ENCODE peak calls at places on chromosomes 16 and 17, in nine cellular contexts. One of them, this sample, is unnamed.

GRCh38 chr17:75371339-75371738 is 34.1 kb downstream of the GRB2 start:
- DNase-seq in CD8-positive, alpha-beta T cell: no peak
- DNase-seq in B cell: peak; percentile 51
- DNase-seq in neural crest cell: no peak
- DNase-seq in body of pancreas: no peak
- DNase-seq in brain microvascular endothelial cell: no peak
- DNase-seq in transverse colon: no peak
- DNase-seq in PC-3: no peak
- DNase-seq in GM06990: no peak
- DNase-seq in this sample: no peak

GRCh38 chr17:29753845-29754439 is 131.2 kb upstream of the CORO6 start:
- DNase-seq in CD8-positive, alpha-beta T cell: no peak
- DNase-seq in B cell: peak; percentile 45
- DNase-seq in neural crest cell: no peak
- DNase-seq in body of pancreas: no peak
- DNase-seq in brain microvascular endothelial cell: no peak
- DNase-seq in transverse colon: no peak
- DNase-seq in PC-3: no peak
- DNase-seq in GM06990: peak; percentile 74
- DNase-seq in this sample: peak; percentile 26

GRCh38 chr17:82246365-82247174 is 17.7 kb downstream of the SLC16A3 start:
- DNase-seq in CD8-positive, alpha-beta T cell: no peak
- DNase-seq in B cell: no peak
- DNase-seq in neural crest cell: no peak
- DNase-seq in body of pancreas: no peak
- DNase-seq in brain microvascular endothelial cell: peak; percentile 43
- DNase-seq in transverse colon: peak; percentile 35
- DNase-seq in PC-3: peak; percentile 94
- DNase-seq in GM06990: no peak
- DNase-seq in this sample: peak; percentile 37

GRCh38 chr16:88392111-88392510 is 9.4 kb downstream of the ZNF469 start:
- DNase-seq in CD8-positive, alpha-beta T cell: no peak
- DNase-seq in B cell: no peak
- DNase-seq in neural crest cell: no peak
- DNase-seq in body of pancreas: no peak
- DNase-seq in brain microvascular endothelial cell: no peak
- DNase-seq in transverse colon: no peak
- DNase-seq in PC-3: no peak
- DNase-seq in GM06990: no peak
- DNase-seq in this sample: no peak

GRCh38 chr16:84082110-84082509 is 34.6 kb downstream of the MBTPS1 start:
- DNase-seq in CD8-positive, alpha-beta T cell: no peak
- DNase-seq in B cell: no peak
- DNase-seq in neural crest cell: no peak
- DNase-seq in body of pancreas: no peak
- DNase-seq in brain microvascular endothelial cell: no peak
- DNase-seq in transverse colon: no peak
- DNase-seq in PC-3: no peak
- DNase-seq in GM06990: no peak
- DNase-seq in this sample: no peak

GRCh38 chr17:14672830-14673229 is 371.9 kb downstream of the HS3ST3B1 start:
- DNase-seq in CD8-positive, alpha-beta T cell: no peak
- DNase-seq in B cell: no peak
- DNase-seq in neural crest cell: no peak
- DNase-seq in body of pancreas: peak; percentile 14
- DNase-seq in brain microvascular endothelial cell: peak; percentile 51
- DNase-seq in transverse colon: no peak
- DNase-seq in PC-3: peak; percentile 49
- DNase-seq in GM06990: no peak
- DNase-seq in this sample: no peak

GRCh38 chr17:61410100-61410551 is 10.5 kb downstream of the TBX2 start:
- DNase-seq in CD8-positive, alpha-beta T cell: no peak
- DNase-seq in B cell: no peak
- DNase-seq in neural crest cell: no peak
- DNase-seq in body of pancreas: no peak
- DNase-seq in brain microvascular endothelial cell: no peak
- DNase-seq in transverse colon: no peak
- DNase-seq in PC-3: no peak
- DNase-seq in GM06990: no peak
- DNase-seq in this sample: peak; percentile 30

GRCh38 chr17:40522250-40522960 is 21.0 kb upstream of the TNS4 start:
- DNase-seq in CD8-positive, alpha-beta T cell: no peak
- DNase-seq in B cell: no peak
- DNase-seq in neural crest cell: no peak
- DNase-seq in body of pancreas: no peak
- DNase-seq in brain microvascular endothelial cell: no peak
- DNase-seq in transverse colon: no peak
- DNase-seq in PC-3: no peak
- DNase-seq in GM06990: no peak
- DNase-seq in this sample: no peak

GRCh38 chr16:68311316-68311620 is 449 bp downstream of the PRMT7 start:
- DNase-seq in CD8-positive, alpha-beta T cell: no peak
- DNase-seq in B cell: no peak
- DNase-seq in neural crest cell: no peak
- DNase-seq in body of pancreas: no peak
- DNase-seq in brain microvascular endothelial cell: peak; percentile 24
- DNase-seq in transverse colon: no peak
- DNase-seq in PC-3: peak; percentile 28
- DNase-seq in GM06990: no peak
- DNase-seq in this sample: no peak

GRCh38 chr16:77043076-77043475 is 147.9 kb upstream of the MON1B start:
- DNase-seq in CD8-positive, alpha-beta T cell: no peak
- DNase-seq in B cell: peak; percentile 4
- DNase-seq in neural crest cell: no peak
- DNase-seq in body of pancreas: no peak
- DNase-seq in brain microvascular endothelial cell: peak; percentile 5
- DNase-seq in transverse colon: no peak
- DNase-seq in PC-3: peak; percentile 43
- DNase-seq in GM06990: no peak
- DNase-seq in this sample: no peak
- TF ChIP-seq CTCF in CD8-positive, alpha-beta T cell: no peak
- TF ChIP-seq CTCF in B cell: no peak
- TF ChIP-seq CTCF in neural crest cell: peak; percentile 53
- TF ChIP-seq CTCF in body of pancreas: peak; percentile 57
- TF ChIP-seq CTCF in brain microvascular endothelial cell: peak; percentile 27
- TF ChIP-seq CTCF in transverse colon: no peak
- TF ChIP-seq CTCF in PC-3: peak; percentile 61
- TF ChIP-seq CTCF in GM06990: peak; percentile 45
- TF ChIP-seq CTCF in this sample: no peak

DNA sequence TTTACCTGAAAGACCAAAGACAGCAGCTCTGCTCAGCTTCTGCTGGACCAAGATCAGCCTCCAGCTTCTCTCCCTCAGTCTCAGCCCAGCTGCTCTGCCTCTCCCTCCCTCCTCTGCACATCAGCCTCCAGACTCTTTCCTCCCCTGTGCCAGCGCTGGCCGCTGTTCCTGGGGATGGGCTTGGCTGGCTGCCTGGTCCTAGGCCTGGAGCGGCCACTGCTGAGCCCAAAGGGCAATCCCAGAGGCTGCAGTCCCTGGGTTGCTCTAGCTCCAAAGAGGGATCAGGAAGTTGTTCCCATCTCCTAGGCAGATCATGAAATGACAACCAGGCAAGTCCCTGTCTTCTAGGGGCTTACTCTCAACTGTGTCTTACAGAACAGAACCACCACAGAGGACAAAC is 31.3 kb downstream of the DCUN1D3 start:
- DNase-seq in CD8-positive, alpha-beta T cell: no peak
- DNase-seq in B cell: no peak
- DNase-seq in neural crest cell: no peak
- DNase-seq in body of pancreas: peak; percentile 89
- DNase-seq in brain microvascular endothelial cell: no peak
- DNase-seq in transverse colon: peak; percentile 88
- DNase-seq in PC-3: no peak
- DNase-seq in GM06990: no peak
- DNase-seq in this sample: no peak
- TF ChIP-seq CTCF in CD8-positive, alpha-beta T cell: no peak
- TF ChIP-seq CTCF in B cell: no peak
- TF ChIP-seq CTCF in neural crest cell: no peak
- TF ChIP-seq CTCF in body of pancreas: no peak
- TF ChIP-seq CTCF in brain microvascular endothelial cell: no peak
- TF ChIP-seq CTCF in transverse colon: no peak
- TF ChIP-seq CTCF in PC-3: no peak
- TF ChIP-seq CTCF in GM06990: no peak
- TF ChIP-seq CTCF in this sample: no peak

GRCh38 chr17:27591986-27592385 is 39.0 kb upstream of the LGALS9 start:
- DNase-seq in CD8-positive, alpha-beta T cell: no peak
- DNase-seq in B cell: no peak
- DNase-seq in neural crest cell: no peak
- DNase-seq in body of pancreas: no peak
- DNase-seq in brain microvascular endothelial cell: no peak
- DNase-seq in transverse colon: no peak
- DNase-seq in PC-3: no peak
- DNase-seq in GM06990: no peak
- DNase-seq in this sample: no peak

GRCh38 chr17:27595208-27595607 is 35.8 kb upstream of the LGALS9 start:
- DNase-seq in CD8-positive, alpha-beta T cell: no peak
- DNase-seq in B cell: no peak
- DNase-seq in neural crest cell: no peak
- DNase-seq in body of pancreas: no peak
- DNase-seq in brain microvascular endothelial cell: no peak
- DNase-seq in transverse colon: no peak
- DNase-seq in PC-3: no peak
- DNase-seq in GM06990: no peak
- DNase-seq in this sample: no peak

GRCh38 chr17:27593857-27594255 is 37.1 kb upstream of the LGALS9 start:
- DNase-seq in CD8-positive, alpha-beta T cell: no peak
- DNase-seq in B cell: no peak
- DNase-seq in neural crest cell: no peak
- DNase-seq in body of pancreas: no peak
- DNase-seq in brain microvascular endothelial cell: no peak
- DNase-seq in transverse colon: no peak
- DNase-seq in PC-3: no peak
- DNase-seq in GM06990: no peak
- DNase-seq in this sample: no peak

GRCh38 chr17:27590864-27591263 is 40.1 kb upstream of the LGALS9 start:
- DNase-seq in CD8-positive, alpha-beta T cell: no peak
- DNase-seq in B cell: no peak
- DNase-seq in neural crest cell: no peak
- DNase-seq in body of pancreas: no peak
- DNase-seq in brain microvascular endothelial cell: no peak
- DNase-seq in transverse colon: no peak
- DNase-seq in PC-3: no peak
- DNase-seq in GM06990: no peak
- DNase-seq in this sample: no peak

DNA sequence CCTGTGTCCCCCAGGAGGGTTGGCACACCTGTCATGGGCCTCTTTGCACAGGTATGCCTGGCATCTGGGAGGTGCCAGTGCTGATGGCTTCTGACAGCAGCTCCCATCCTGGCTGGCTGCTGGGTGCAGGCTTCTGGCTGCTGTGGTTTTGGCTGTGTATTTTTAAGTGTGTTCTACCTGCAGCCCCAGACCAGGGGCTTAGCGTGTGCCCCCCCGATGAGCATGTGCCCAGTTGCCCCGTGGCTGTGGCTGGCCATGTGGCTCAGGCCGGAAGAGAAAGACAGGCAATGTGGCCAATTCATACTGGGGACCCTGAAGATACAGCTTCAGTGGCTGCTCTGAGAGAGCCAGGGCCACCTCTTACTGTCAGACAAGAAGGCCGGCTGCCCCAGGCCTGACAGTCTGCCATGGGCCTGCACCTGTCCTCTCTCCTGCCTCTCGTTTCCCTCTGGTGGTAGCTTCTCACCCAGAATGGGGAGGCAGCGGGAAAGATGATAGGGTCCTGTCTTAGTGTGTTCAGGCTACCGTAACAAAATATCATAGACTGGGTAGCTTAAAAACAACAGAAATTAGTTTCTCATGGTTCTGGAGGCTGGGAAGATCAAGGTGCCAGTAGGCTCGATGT is 37.6 kb upstream of the LGALS9 start:
- DNase-seq in CD8-positive, alpha-beta T cell: no peak
- DNase-seq in B cell: no peak
- DNase-seq in neural crest cell: no peak
- DNase-seq in body of pancreas: no peak
- DNase-seq in brain microvascular endothelial cell: no peak
- DNase-seq in transverse colon: no peak
- DNase-seq in PC-3: no peak
- DNase-seq in GM06990: no peak
- DNase-seq in this sample: no peak
- TF ChIP-seq CTCF in CD8-positive, alpha-beta T cell: no peak
- TF ChIP-seq CTCF in B cell: no peak
- TF ChIP-seq CTCF in neural crest cell: no peak
- TF ChIP-seq CTCF in body of pancreas: no peak
- TF ChIP-seq CTCF in brain microvascular endothelial cell: no peak
- TF ChIP-seq CTCF in transverse colon: no peak
- TF ChIP-seq CTCF in PC-3: no peak
- TF ChIP-seq CTCF in GM06990: no peak
- TF ChIP-seq CTCF in this sample: no peak

DNA sequence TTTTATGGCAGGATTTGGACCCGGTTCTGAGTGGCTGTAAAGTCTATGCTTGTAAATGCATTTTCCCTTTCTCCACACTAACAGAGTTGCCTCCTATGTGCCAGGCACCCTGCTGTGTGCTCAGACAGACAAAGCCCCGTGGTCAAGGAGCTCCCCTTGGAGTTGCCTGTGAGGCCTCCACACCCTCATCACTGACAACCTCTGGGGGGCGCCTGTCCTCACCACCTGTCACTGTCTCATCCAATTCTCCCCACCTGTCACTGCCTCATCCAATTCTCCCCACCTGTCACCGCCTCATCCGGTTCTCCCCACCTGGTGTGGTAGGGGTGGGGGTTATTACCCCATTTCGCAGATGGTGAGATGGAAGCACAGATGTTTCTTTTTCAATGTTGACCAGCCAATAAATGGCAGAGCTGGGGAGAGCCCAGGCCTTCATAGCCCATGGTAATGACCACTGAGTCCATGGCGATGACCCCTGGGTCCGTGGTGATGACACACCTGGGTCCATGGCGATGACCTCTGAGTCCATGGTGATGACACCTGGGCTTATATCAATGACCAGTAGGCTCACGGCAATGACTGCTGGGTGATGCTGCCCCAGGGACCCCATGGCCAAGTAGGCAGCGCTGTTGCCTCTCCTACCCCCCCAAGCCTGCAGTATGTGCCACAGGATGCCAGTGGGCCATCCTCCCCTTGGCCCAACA is 150.1 kb downstream of the IRF8 start:
- DNase-seq in CD8-positive, alpha-beta T cell: no peak
- DNase-seq in B cell: no peak
- DNase-seq in neural crest cell: no peak
- DNase-seq in body of pancreas: no peak
- DNase-seq in brain microvascular endothelial cell: no peak
- DNase-seq in transverse colon: peak; percentile 5
- DNase-seq in PC-3: no peak
- DNase-seq in GM06990: no peak
- DNase-seq in this sample: no peak
- TF ChIP-seq CTCF in CD8-positive, alpha-beta T cell: no peak
- TF ChIP-seq CTCF in B cell: no peak
- TF ChIP-seq CTCF in neural crest cell: no peak
- TF ChIP-seq CTCF in body of pancreas: no peak
- TF ChIP-seq CTCF in brain microvascular endothelial cell: no peak
- TF ChIP-seq CTCF in transverse colon: no peak
- TF ChIP-seq CTCF in PC-3: peak; percentile 15
- TF ChIP-seq CTCF in GM06990: peak; percentile 15
- TF ChIP-seq CTCF in this sample: no peak